ENCODE peak calls at places on chromosomes 7 and 10, in four cellular contexts. J, U, G and A are unnamed samples.

GRCh38 chr10:128908109-128908898 is 558.7 kb upstream of the MGMT start:
- DNase-seq in J (no peak), U (no peak), G (peak), A (no peak)

GRCh38 chr10:80429521-80429966 is 21.2 kb downstream of the PRXL2A start:
- DNase-seq in U (no peak), G (no peak), J (no peak), A (no peak)

GRCh38 chr10:35674843-35675242 is 32.7 kb upstream of the FZD8 start:
- DNase-seq in J (no peak), G (no peak), U (no peak), A (no peak)

GRCh38 chr7:128351296-128352123 is 7.8 kb upstream of the RBM28 start:
- DNase-seq in J (no peak), U (no peak), G (no peak), A (peak)

GRCh38 chr7:102322202-102322715 is 34.0 kb downstream of the SPDYE6 start:
- DNase-seq in J (no peak), U (no peak), G (no peak), A (no peak)

GRCh38 chr7:70426249-70426880 is 705.6 kb upstream of the GALNT17 start:
- DNase-seq in G (no peak), J (no peak), U (no peak), A (no peak)

GRCh38 chr7:17669204-17669603 is 271.1 kb downstream of the SNX13 start:
- DNase-seq in G (no peak), U (no peak), J (no peak), A (no peak)

GRCh38 chr10:3293536-3294431 is 121.2 kb upstream of the PITRM1 start:
- DNase-seq in U (no peak), J (no peak), G (no peak), A (no peak)

GRCh38 chr7:31123317-31123716 is 71.2 kb downstream of the ADCYAP1R1 start:
- DNase-seq in J (no peak), G (no peak), U (no peak), A (no peak)

GRCh38 chr7:34451923-34452322 is 206.1 kb upstream of the NPSR1 start:
- DNase-seq in U (no peak), J (no peak), G (no peak), A (no peak)

GRCh38 chr10:78863121-78863520 is 205.6 kb upstream of the ZMIZ1 start:
- DNase-seq in J (no peak), U (no peak), G (no peak), A (no peak)

GRCh38 chr10:92421550-92421949 is 130.6 kb downstream of the MARCHF5 start:
- DNase-seq in U (no peak), J (no peak), G (no peak), A (no peak)

GRCh38 chr7:138091073-138091472 is 14.8 kb downstream of the AKR1D1 start:
- DNase-seq in J (no peak), G (peak), U (no peak), A (no peak)

GRCh38 chr7:23691320-23691719 is 11.3 kb downstream of the FAM221A start:
- DNase-seq in J (no peak), U (no peak), G (no peak), A (no peak)

GRCh38 chr10:78852856-78853255 is 215.9 kb upstream of the ZMIZ1 start:
- DNase-seq in G (no peak), J (peak), U (no peak), A (peak)

GRCh38 chr7:69365588-69366241 is 232.6 kb upstream of the AUTS2 start:
- DNase-seq in G (no peak), U (no peak), J (no peak), A (no peak)

GRCh38 chr10:122461367-122461728 is at the start of gene HTRA1:
- DNase-seq in U (no peak), J (no peak), G (no peak), A (peak)

GRCh38 chr10:111093741-111094380 is 17.0 kb downstream of the ADRA2A start:
- DNase-seq in J (no peak), U (no peak), G (no peak), A (no peak)

GRCh38 chr7:30347226-30348082 is 63.1 kb downstream of the ZNRF2 start:
- DNase-seq in J (no peak), U (no peak), G (no peak), A (no peak)

GRCh38 chr10:60573342-60573741 is 183.7 kb upstream of the ANK3 start:
- DNase-seq in U (no peak), G (no peak), J (no peak), A (no peak)

GRCh38 chr7:80387634-80388033 is 124.2 kb downstream of the GNAT3 start:
- DNase-seq in J (no peak), G (no peak), U (no peak), A (no peak)

GRCh38 chr10:103416436-103417147 is 20.2 kb downstream of the PDCD11 start:
- DNase-seq in U (peak), J (peak), G (peak), A (peak)
- TF ChIP-seq ESRRA in U (no peak), J (no peak), G (no peak), A (no peak)

GRCh38 chr10:101783736-101784118 is 481 bp upstream of the NPM3 start:
- DNase-seq in G (no peak), J (no peak), U (no peak), A (no peak)

GRCh38 chr10:101784558-101784957 is 1.3 kb upstream of the NPM3 start:
- DNase-seq in J (no peak), G (no peak), U (no peak), A (no peak)

GRCh38 chr10:101781984-101782810 is 1.0 kb downstream of the NPM3 start:
- DNase-seq in J (no peak), G (no peak), U (no peak), A (no peak)

GRCh38 chr10:101782811-101783735 is at the start of gene NPM3:
- DNase-seq in U (peak), G (no peak), J (peak), A (peak)

DNA sequence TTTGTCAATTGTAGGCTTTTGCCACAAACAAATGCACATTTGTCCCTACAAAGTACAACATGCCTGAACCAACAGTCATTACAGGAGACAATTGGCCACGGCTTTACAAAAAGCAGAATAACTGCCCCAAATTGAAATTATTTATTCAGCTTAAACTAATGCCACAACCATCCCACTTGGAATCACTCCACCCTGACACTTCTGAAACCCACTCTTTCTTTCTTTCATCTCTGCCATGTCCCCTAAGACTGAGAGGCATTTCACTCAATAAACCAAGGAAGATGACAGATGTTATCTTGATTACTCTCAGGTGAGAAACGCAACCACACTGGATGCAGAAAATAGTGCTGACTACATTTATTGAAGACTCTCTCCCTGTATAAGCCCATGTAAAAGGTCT is 2.6 kb upstream of the NPM3 start:
- DNase-seq in J (no peak), U (no peak), G (no peak), A (no peak)
- TF ChIP-seq NR2C2 in J (no peak), U (no peak), G (no peak), A (no peak)

DNA sequence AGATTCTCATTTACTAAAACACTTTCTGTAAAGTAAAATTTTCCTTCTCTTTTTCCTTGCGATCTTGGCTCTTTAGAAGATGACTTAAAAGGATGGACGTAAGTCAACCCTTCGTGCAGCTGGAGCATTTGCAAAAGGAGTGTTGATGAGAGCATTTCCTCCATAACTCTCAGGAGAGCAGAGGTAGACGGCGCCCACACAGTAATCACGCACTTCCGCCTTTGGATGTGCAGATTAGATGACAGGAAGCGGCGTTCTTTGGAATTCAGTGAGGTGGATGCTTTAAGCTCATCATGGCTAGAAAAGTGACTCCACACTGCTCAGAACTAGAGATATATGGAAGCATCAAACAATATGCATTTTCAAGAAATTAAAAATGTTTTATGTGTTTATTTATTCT is 43.0 kb upstream of the NPS start:
- DNase-seq in G (no peak), J (no peak), U (no peak), A (no peak)
- TF ChIP-seq ESRRA in G (no peak), J (no peak), U (no peak), A (no peak)

GRCh38 chr7:99469381-99470065 is 3.2 kb upstream of the ZNF789 start:
- DNase-seq in G (no peak), U (peak), J (no peak), A (peak)
- TF ChIP-seq NR2C2 in G (no peak), U (no peak), J (no peak), A (no peak)

GRCh38 chr7:105297309-105297708 is 91.4 kb downstream of the SRPK2 start:
- DNase-seq in U (no peak), J (peak), G (no peak), A (no peak)

GRCh38 chr7:105298004-105298403 is 90.7 kb downstream of the SRPK2 start:
- DNase-seq in U (no peak), J (no peak), G (no peak), A (no peak)

GRCh38 chr7:105296491-105296890 is 92.2 kb downstream of the SRPK2 start:
- DNase-seq in J (no peak), U (no peak), G (no peak), A (no peak)

GRCh38 chr7:105295626-105296352 is 92.9 kb downstream of the SRPK2 start:
- DNase-seq in U (no peak), J (no peak), G (no peak), A (no peak)

DNA sequence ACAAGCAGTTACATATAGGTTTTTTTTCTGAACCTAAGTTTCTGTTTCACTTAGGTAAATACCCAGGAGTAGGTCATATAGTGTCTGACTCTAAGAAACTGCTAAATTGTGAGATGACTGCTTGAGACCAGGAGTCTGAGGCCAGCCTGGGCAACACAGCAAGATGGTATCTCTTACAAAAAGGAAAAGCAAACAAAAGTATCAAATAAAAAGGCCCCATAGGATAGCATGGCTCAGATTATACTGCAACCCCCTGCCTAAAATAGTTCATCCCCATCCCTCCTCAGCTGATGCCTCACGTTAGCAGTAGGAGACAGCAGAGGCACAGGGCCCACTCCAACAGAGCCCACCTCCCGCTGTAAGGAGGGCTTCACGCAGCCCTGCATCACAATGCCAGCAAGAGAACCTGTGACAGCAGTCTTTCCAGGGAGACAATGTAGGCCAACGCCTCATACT is 90.3 kb downstream of the SRPK2 start:
- DNase-seq in J (no peak), U (no peak), G (no peak), A (peak)
- TF ChIP-seq ESRRA in J (no peak), U (no peak), G (no peak), A (no peak)

GRCh38 chr10:104577861-104578480 is 63.1 kb upstream of the SORCS3 start:
- DNase-seq in G (no peak), J (peak), U (no peak), A (peak)
- TF ChIP-seq NR2C2 in G (no peak), J (no peak), U (no peak), A (no peak)

DNA sequence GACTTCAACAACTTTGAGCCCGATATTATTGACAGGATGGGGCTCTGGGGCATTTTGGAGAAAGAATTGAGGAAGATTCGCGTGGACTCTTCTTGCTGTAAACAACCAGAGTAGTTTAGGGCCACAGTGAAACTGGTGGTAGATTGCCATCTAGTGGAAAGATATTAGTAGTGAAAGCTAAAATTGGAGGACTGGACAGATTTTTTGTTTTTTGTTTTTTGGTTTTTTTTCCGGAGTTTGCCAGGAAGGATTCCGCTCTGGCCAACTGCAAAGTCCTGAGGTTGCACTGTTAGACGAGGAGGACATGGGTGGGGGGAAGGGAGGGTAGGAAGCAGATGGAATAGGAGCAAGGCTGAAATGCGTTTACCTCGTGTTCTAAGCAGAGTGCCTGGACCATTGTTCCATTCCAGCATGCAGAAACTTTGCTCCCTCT is 11.7 kb downstream of the NOBOX start:
- DNase-seq in G (no peak), U (peak), J (peak), A (no peak)
- TF ChIP-seq ESRRA in G (no peak), U (no peak), J (no peak), A (no peak)